ENCODE peak calls at places on chromosome 6, in five cellular contexts. Y, J, C, B and S are unnamed samples.
A peak's percentile ranks its signal among the peaks of the same experiment; 100 is the strongest.

GRCh38 chr6:158835616-158836221 is 16.6 kb upstream of the EZR start:
- DNase-seq in Y (no peak), J (no peak), C (no peak), B (no peak), S (no peak)

GRCh38 chr6:1781152-1781848 is 171.6 kb downstream of the FOXC1 start:
- DNase-seq in Y (no peak), J (no peak), C (no peak), B (no peak), S (no peak)

GRCh38 chr6:19988555-19988954 is 151.4 kb downstream of the ID4 start:
- DNase-seq in Y (no peak), J (peak; percentile 25), C (no peak), B (peak; percentile 16), S (no peak)

GRCh38 chr6:45688180-45688579 is 310.4 kb upstream of the SUPT3H start:
- DNase-seq in Y (no peak), J (no peak), C (no peak), B (no peak), S (no peak)

GRCh38 chr6:170271771-170272314 is 19.0 kb downstream of the DLL1 start:
- DNase-seq in Y (peak; percentile 67), J (no peak), C (no peak), B (no peak), S (no peak)

GRCh38 chr6:145036236-145036635 is 699.1 kb downstream of the EPM2A start:
- DNase-seq in Y (no peak), J (no peak), C (no peak), B (no peak), S (no peak)

GRCh38 chr6:108627692-108628565 is 67.2 kb downstream of the FOXO3 start:
- DNase-seq in Y (no peak), J (peak; percentile 27), C (no peak), B (no peak), S (no peak)

GRCh38 chr6:112202639-112203341 is 51.6 kb downstream of the LAMA4 start:
- DNase-seq in Y (no peak), J (no peak), C (no peak), B (no peak), S (peak; percentile 93)

GRCh38 chr6:38155144-38155543 is 335.6 kb downstream of the ZFAND3 start:
- DNase-seq in Y (no peak), J (no peak), C (no peak), B (no peak), S (no peak)

GRCh38 chr6:4359108-4359710 is 223.8 kb upstream of the ECI2 start:
- DNase-seq in Y (no peak), J (no peak), C (no peak), B (no peak), S (no peak)

GRCh38 chr6:76230711-76231110 is 158.2 kb upstream of the IMPG1 start:
- DNase-seq in Y (no peak), J (no peak), C (no peak), B (no peak), S (peak; percentile 91)

GRCh38 chr6:89409461-89410035 is 2.5 kb downstream of the RRAGD start:
- DNase-seq in Y (no peak), J (no peak), C (no peak), B (no peak), S (no peak)